ENCODE peak calls at places on chromosomes 12 and 14, in eight cellular contexts. F, P, G, I, T, U, K and J are unnamed samples. For H3K4me1, the result is how much of the 10 kb centered on the place peaks cover.

GRCh38 chr12:71744522-71745300 is 10.0 kb upstream of the RAB21 start:
- DNase-seq in F (no peak), P (no peak), G (no peak), I (no peak), T (no peak), U (no peak), K (no peak), J (no peak)

GRCh38 chr14:69360438-69361108 is 37.5 kb downstream of the ERH start:
- DNase-seq in F (no peak), P (no peak), G (no peak), I (no peak), T (no peak), U (no peak), K (no peak), J (no peak)

GRCh38 chr12:80186727-80187217 is 87.4 kb downstream of the OTOGL start:
- DNase-seq in F (peak), P (peak), G (peak), I (peak), T (peak), U (peak), K (no peak), J (peak)

GRCh38 chr12:117850048-117850447 is 118.7 kb downstream of the KSR2 start:
- DNase-seq in F (peak), P (peak), G (peak), I (peak), T (no peak), U (no peak), K (no peak), J (peak)

GRCh38 chr12:68200854-68201253 is 24.8 kb downstream of the IL26 start:
- DNase-seq in F (peak), P (no peak), G (peak), I (no peak), T (no peak), U (no peak), K (no peak), J (no peak)

GRCh38 chr12:106840217-106840616 is 65.7 kb downstream of the RIC8B start:
- DNase-seq in F (peak), P (peak), G (peak), I (peak), T (no peak), U (no peak), K (no peak), J (no peak)

GRCh38 chr14:55077155-55077554 is 25.7 kb downstream of the MAPK1IP1L start:
- DNase-seq in F (peak), P (peak), G (no peak), I (no peak), T (no peak), U (no peak), K (no peak), J (peak)

GRCh38 chr12:80857311-80857710 is 80.4 kb downstream of the LIN7A start:
- DNase-seq in F (peak), P (no peak), G (peak), I (no peak), T (no peak), U (no peak), K (no peak), J (no peak)

GRCh38 chr12:10705655-10706054 is 17.5 kb downstream of the YBX3 start:
- DNase-seq in F (peak), P (no peak), G (peak), I (no peak), T (no peak), U (no peak), K (no peak), J (no peak)

GRCh38 chr12:124334976-124335375 is 40.1 kb downstream of the RFLNA start:
- DNase-seq in F (no peak), P (no peak), G (no peak), I (no peak), T (no peak), U (no peak), K (no peak), J (no peak)

GRCh38 chr14:51006781-51007211 is 62.5 kb upstream of the PYGL start:
- DNase-seq in F (peak), P (peak), G (peak), I (no peak), T (peak), U (peak), K (no peak), J (peak)

GRCh38 chr14:30710870-30711269 is 88.8 kb downstream of the SCFD1 start:
- DNase-seq in F (peak), P (no peak), G (peak), I (no peak), T (no peak), U (no peak), K (no peak), J (peak)

GRCh38 chr14:21964180-21964579 is 290.6 kb upstream of the OR4E1 start:
- DNase-seq in F (no peak), P (no peak), G (no peak), I (no peak), T (no peak), U (no peak), K (no peak), J (no peak)

GRCh38 chr12:130953783-130954543 is at the start of gene ADGRD1:
- DNase-seq in F (no peak), P (peak), G (no peak), I (no peak), T (peak), U (no peak), K (peak), J (no peak)

GRCh38 chr12:118650586-118650960 is 274.2 kb downstream of the SUDS3 start:
- DNase-seq in F (no peak), P (peak), G (no peak), I (no peak), T (no peak), U (no peak), K (no peak), J (no peak)

GRCh38 chr12:68794653-68795253 is 13.2 kb upstream of the MDM2 start:
- DNase-seq in F (peak), P (no peak), G (peak), I (no peak), T (no peak), U (no peak), K (no peak), J (peak)

GRCh38 chr12:16229676-16230075 is 47.8 kb downstream of the SLC15A5 start:
- DNase-seq in F (no peak), P (no peak), G (no peak), I (no peak), T (no peak), U (no peak), K (no peak), J (no peak)

GRCh38 chr14:74462993-74463392 is 30.1 kb downstream of the NPC2 start:
- DNase-seq in F (no peak), P (no peak), G (no peak), I (no peak), T (no peak), U (no peak), K (no peak), J (no peak)

GRCh38 chr12:99154264-99154982 is 493.1 kb upstream of the GARIN6 start:
- DNase-seq in F (peak), P (no peak), G (peak), I (no peak), T (no peak), U (peak), K (no peak), J (no peak)

GRCh38 chr12:93122089-93122488 is 193.0 kb upstream of the EEA1 start:
- DNase-seq in F (peak), P (peak), G (peak), I (no peak), T (no peak), U (no peak), K (no peak), J (peak)

GRCh38 chr12:65170245-65170881 is 980 bp downstream of the LEMD3 start:
- DNase-seq in F (peak), P (peak), G (peak), I (peak), T (peak), U (peak), K (peak), J (peak)

GRCh38 chr14:59919582-59920377 is at the start of gene LRRC9:
- DNase-seq in F (peak), P (no peak), G (peak), I (no peak), T (peak), U (no peak), K (no peak), J (no peak)

GRCh38 chr12:117527480-117527857 is 166.0 kb upstream of the NOS1 start:
- DNase-seq in F (no peak), P (no peak), G (no peak), I (no peak), T (no peak), U (no peak), K (no peak), J (no peak)

GRCh38 chr14:85131523-85131922 is 398.4 kb upstream of the FLRT2 start:
- DNase-seq in F (no peak), P (no peak), G (no peak), I (no peak), T (no peak), U (no peak), K (no peak), J (peak)

GRCh38 chr12:39622306-39622705 is 2.7 kb upstream of the ABCD2 start:
- DNase-seq in F (no peak), P (no peak), G (no peak), I (no peak), T (no peak), U (no peak), K (no peak), J (no peak)

GRCh38 chr14:100537701-100538565 is 49.3 kb downstream of the BEGAIN start:
- DNase-seq in F (no peak), P (no peak), G (no peak), I (no peak), T (no peak), U (no peak), K (peak), J (no peak)

GRCh38 chr14:100408350-100409015 is 85.3 kb downstream of the SLC25A47 start:
- DNase-seq in F (peak), P (peak), G (peak), I (no peak), T (no peak), U (no peak), K (no peak), J (no peak)

GRCh38 chr14:101131451-101131916 is 228.0 kb upstream of the RTL1 start:
- DNase-seq in F (no peak), P (no peak), G (no peak), I (no peak), T (no peak), U (no peak), K (no peak), J (no peak)

GRCh38 chr12:111072299-111072698 is 151.9 kb upstream of the MYL2 start:
- DNase-seq in F (no peak), P (no peak), G (no peak), I (no peak), T (no peak), U (no peak), K (no peak), J (no peak)

GRCh38 chr14:90522585-90523191 is 125.9 kb downstream of the CALM1 start:
- DNase-seq in F (peak), P (no peak), G (peak), I (no peak), T (peak), U (no peak), K (no peak), J (no peak)

GRCh38 chr12:104520242-104520900 is 63.6 kb downstream of the CHST11 start:
- DNase-seq in F (no peak), P (no peak), G (no peak), I (no peak), T (no peak), U (no peak), K (no peak), J (no peak)

GRCh38 chr12:25830456-25830855 is 128.0 kb upstream of the RASSF8 start:
- DNase-seq in F (peak), P (no peak), G (no peak), I (no peak), T (no peak), U (no peak), K (no peak), J (no peak)

GRCh38 chr14:104700224-104700623 is 10.8 kb downstream of the INF2 start:
- DNase-seq in F (no peak), P (no peak), G (no peak), I (no peak), T (no peak), U (no peak), K (no peak), J (no peak)

GRCh38 chr14:61438860-61439765 is 117.7 kb downstream of the PRKCH start:
- DNase-seq in F (peak), P (peak), G (peak), I (peak), T (peak), U (no peak), K (peak), J (peak)

GRCh38 chr12:27424631-27425230 is 21.8 kb upstream of the SMCO2 start:
- DNase-seq in F (peak), P (peak), G (peak), I (peak), T (no peak), U (no peak), K (no peak), J (peak)

DNA sequence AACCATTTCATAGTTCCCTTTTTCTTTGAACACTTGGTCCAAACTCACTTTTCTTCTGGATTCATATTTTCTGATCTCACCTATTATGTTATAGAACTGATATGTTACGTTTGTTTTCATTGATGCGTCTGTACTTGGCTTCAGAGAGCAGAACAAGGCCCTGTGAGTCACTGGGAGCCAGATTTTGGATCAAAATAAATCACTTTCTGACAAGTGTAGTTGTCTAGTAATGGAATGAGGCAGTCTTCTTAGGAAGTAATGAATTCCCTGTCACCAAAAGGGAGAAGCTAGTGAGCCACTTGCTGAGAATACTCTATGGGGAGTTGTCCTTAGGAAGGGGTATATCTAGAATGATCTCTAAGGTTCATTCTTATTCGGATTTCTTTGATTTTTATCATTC is 10.2 kb downstream of the BICD1 start:
- DNase-seq in F (peak), P (no peak), G (peak), I (no peak), T (no peak), U (no peak), K (no peak), J (peak)
- H3K27ac ChIP-seq in F (peak), P (peak), G (peak), I (no peak), T (no peak), U (peak), K (no peak), J (no peak)

GRCh38 chr12:120286768-120287490 is 4.8 kb downstream of the RNU4-2 start:
- DNase-seq in F (peak), P (no peak), G (no peak), I (no peak), T (no peak), U (no peak), K (no peak), J (peak)
- TF ChIP-seq CTCF in F (no peak), P (no peak), G (no peak), I (no peak), T (no peak), U (no peak), K (no peak), J (no peak)

GRCh38 chr14:76954371-76954770 is 74.1 kb downstream of the IRF2BPL start:
- DNase-seq in F (no peak), P (no peak), G (no peak), I (no peak), T (no peak), U (no peak), K (no peak), J (no peak)
- H3K4me1 ChIP-seq in F (under half), P (half or more), G (half or more), I (half or more), T (under half), U (under half), K (half or more), J (under half)

GRCh38 chr14:77988096-77988870 is 181.9 kb upstream of the NRXN3 start:
- DNase-seq in F (peak), P (no peak), G (peak), I (no peak), T (no peak), U (no peak), K (no peak), J (no peak)

GRCh38 chr14:77989441-77989891 is 180.7 kb upstream of the NRXN3 start:
- DNase-seq in F (peak), P (no peak), G (no peak), I (no peak), T (no peak), U (no peak), K (peak), J (no peak)

GRCh38 chr14:77988966-77989365 is 181.2 kb upstream of the NRXN3 start:
- DNase-seq in F (peak), P (peak), G (peak), I (no peak), T (no peak), U (no peak), K (peak), J (no peak)

GRCh38 chr14:77986808-77987207 is 183.4 kb upstream of the NRXN3 start:
- DNase-seq in F (peak), P (no peak), G (no peak), I (no peak), T (no peak), U (no peak), K (no peak), J (no peak)

GRCh38 chr14:77985235-77985634 is 184.9 kb upstream of the NRXN3 start:
- DNase-seq in F (peak), P (no peak), G (peak), I (no peak), T (no peak), U (no peak), K (no peak), J (no peak)
- H3K27ac ChIP-seq in F (no peak), P (no peak), G (peak), I (no peak), T (peak), U (no peak), K (no peak), J (no peak)

GRCh38 chr14:25945746-25946145 is 652.1 kb downstream of the NOVA1 start:
- DNase-seq in F (no peak), P (no peak), G (no peak), I (no peak), T (no peak), U (no peak), K (no peak), J (no peak)

GRCh38 chr14:25944020-25944419 is 653.8 kb downstream of the NOVA1 start:
- DNase-seq in F (no peak), P (no peak), G (no peak), I (no peak), T (no peak), U (no peak), K (no peak), J (no peak)

GRCh38 chr14:25942090-25942489 is 655.7 kb downstream of the NOVA1 start:
- DNase-seq in F (no peak), P (no peak), G (no peak), I (no peak), T (no peak), U (no peak), K (no peak), J (no peak)

GRCh38 chr14:25943329-25943728 is 654.5 kb downstream of the NOVA1 start:
- DNase-seq in F (no peak), P (no peak), G (no peak), I (no peak), T (no peak), U (no peak), K (no peak), J (no peak)
- TF ChIP-seq CTCF in F (no peak), P (no peak), G (no peak), I (no peak), T (no peak), U (no peak), K (no peak), J (no peak)

GRCh38 chr12:3256103-3256551 is 178.9 kb downstream of the TSPAN9 start:
- DNase-seq in F (no peak), P (no peak), G (no peak), I (no peak), T (no peak), U (no peak), K (peak), J (no peak)
- H3K4me1 ChIP-seq in F (under half), P (under half), G (under half), I (under half), T (under half), U (under half), K (half or more), J (under half)

GRCh38 chr12:12713932-12714275 is 3.3 kb upstream of the CDKN1B start:
- DNase-seq in F (no peak), P (no peak), G (no peak), I (no peak), T (no peak), U (no peak), K (no peak), J (no peak)
- H3K27ac ChIP-seq in F (no peak), P (peak), G (no peak), I (peak), T (peak), U (peak), K (peak), J (no peak)

GRCh38 chr12:6326316-6326959 is 15.4 kb downstream of the TNFRSF1A start:
- DNase-seq in F (no peak), P (peak), G (no peak), I (peak), T (no peak), U (no peak), K (no peak), J (no peak)
- TF ChIP-seq CTCF in F (peak), P (peak), G (peak), I (peak), T (peak), U (peak), K (peak), J (peak)

DNA sequence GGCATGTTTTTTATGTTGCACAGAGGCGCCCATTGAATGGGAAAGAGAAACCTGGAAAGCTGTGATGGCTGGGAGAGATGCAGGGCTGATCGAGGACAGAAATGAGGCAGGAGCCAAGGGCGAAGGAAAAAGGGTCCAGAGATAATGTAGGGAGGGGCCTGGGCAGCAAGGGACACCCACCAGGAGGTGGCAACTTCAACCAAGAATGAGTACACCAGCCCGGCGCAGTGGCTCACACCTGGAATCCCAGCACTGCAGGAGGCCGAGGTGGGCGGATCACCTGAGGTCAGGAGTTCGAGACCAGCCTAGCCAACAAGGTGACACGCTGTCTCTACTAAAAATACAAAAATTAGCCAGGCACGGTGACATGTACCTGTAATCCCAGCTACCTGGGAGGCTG is 4.0 kb downstream of the SSH1 start:
- DNase-seq in F (no peak), P (no peak), G (no peak), I (no peak), T (no peak), U (no peak), K (no peak), J (no peak)
- H3K4me1 ChIP-seq in F (under half), P (half or more), G (under half), I (half or more), T (under half), U (under half), K (half or more), J (under half)